ENCODE peak calls at places on chromosomes 11 and 22, in four cellular contexts. C, J, W and R are unnamed samples.
A peak's percentile ranks its signal among the peaks of the same experiment; 100 is the strongest.

GRCh38 chr11:68380786-68381622 is 68.6 kb downstream of the LRP5 start:
- DNase-seq in J (no peak), C (no peak), W (no peak), R (no peak)

GRCh38 chr11:32333335-32333991 is 101.9 kb downstream of the WT1 start:
- DNase-seq in C (peak; percentile 66), J (peak; percentile 91), W (peak; percentile 77), R (peak; percentile 80)

GRCh38 chr11:123682976-123683375 is 28.6 kb upstream of the SCN3B start:
- DNase-seq in C (no peak), W (no peak), J (no peak), R (no peak)

GRCh38 chr22:31040542-31041398 is 40.3 kb upstream of the SMTN start:
- DNase-seq in C (no peak), W (no peak), J (no peak), R (no peak)

GRCh38 chr22:35476341-35476740 is 64.3 kb upstream of the RASD2 start:
- DNase-seq in W (no peak), J (no peak), C (no peak), R (no peak)

GRCh38 chr11:19953342-19953741 is 206.9 kb downstream of the DBX1 start:
- DNase-seq in W (no peak), C (no peak), J (peak; percentile 94), R (no peak)

GRCh38 chr22:20456722-20457076 is 19.1 kb upstream of the SCARF2 start:
- DNase-seq in J (no peak), C (no peak), W (no peak), R (no peak)

GRCh38 chr22:30036656-30037055 is 43.6 kb upstream of the HORMAD2 start:
- DNase-seq in J (no peak), C (no peak), W (no peak), R (no peak)

GRCh38 chr11:125175896-125176575 is 11.5 kb downstream of the PKNOX2 start:
- DNase-seq in J (no peak), W (no peak), C (no peak), R (no peak)

GRCh38 chr11:11567862-11568650 is 53.7 kb downstream of the GALNT18 start:
- DNase-seq in C (no peak), J (no peak), W (no peak), R (peak; percentile 55)

GRCh38 chr22:39149915-39150847 is 2.3 kb downstream of the CBX7 start:
- DNase-seq in J (peak; percentile 77), W (no peak), C (no peak), R (no peak)

GRCh38 chr11:118437736-118438125 is 1.4 kb downstream of the KMT2A start:
- DNase-seq in C (peak; percentile 69), W (peak; percentile 63), J (no peak), R (peak; percentile 17)

GRCh38 chr11:62747475-62748160 is 6.3 kb downstream of the ZBTB3 start:
- DNase-seq in J (no peak), C (no peak), W (no peak), R (no peak)

GRCh38 chr11:68495872-68496271 is 35.3 kb downstream of the PPP6R3 start:
- DNase-seq in C (no peak), W (no peak), J (no peak), R (no peak)

GRCh38 chr11:78420796-78421209 is 3.2 kb upstream of the GAB2 start:
- DNase-seq in W (no peak), C (no peak), J (no peak), R (peak; percentile 94)

GRCh38 chr11:84719935-84720577 is 907.1 kb downstream of the DLG2 start:
- DNase-seq in J (peak; percentile 84), C (no peak), W (peak; percentile 17), R (no peak)

GRCh38 chr11:94201004-94201465 is 72.4 kb downstream of the PANX1 start:
- DNase-seq in W (no peak), C (no peak), J (no peak), R (no peak)

GRCh38 chr11:12696911-12697581 is 22.8 kb downstream of the TEAD1 start:
- DNase-seq in W (no peak), J (peak; percentile 50), C (no peak), R (no peak)

GRCh38 chr22:46057762-46058420 is 80.9 kb upstream of the WNT7B start:
- DNase-seq in J (peak; percentile 21), W (no peak), C (no peak), R (peak; percentile 64)

GRCh38 chr11:1568451-1568911 is 3.6 kb downstream of the DUSP8 start:
- DNase-seq in W (peak; percentile 20), C (peak; percentile 46), J (peak; percentile 96), R (no peak)

GRCh38 chr22:29626497-29627195 is 23.2 kb downstream of the NF2 start:
- DNase-seq in W (no peak), J (no peak), C (no peak), R (no peak)

GRCh38 chr11:19344661-19345518 is 104.1 kb upstream of the E2F8 start:
- DNase-seq in C (peak; percentile 38), W (peak; percentile 29), J (peak; percentile 94), R (no peak)

GRCh38 chr22:44366372-44367310 is 53.9 kb upstream of the SHISAL1 start:
- DNase-seq in J (peak; percentile 28), C (no peak), W (no peak), R (no peak)

GRCh38 chr11:68932933-68933577 is 29.4 kb downstream of the IGHMBP2 start:
- DNase-seq in J (no peak), C (no peak), W (no peak), R (no peak)

GRCh38 chr11:67465190-67465522 is 3.9 kb downstream of the TMEM134 start:
- DNase-seq in J (no peak), W (peak; percentile 37), C (no peak), R (no peak)

GRCh38 chr11:128471138-128471661 is 116.2 kb downstream of the ETS1 start:
- DNase-seq in C (no peak), W (no peak), J (no peak), R (no peak)

GRCh38 chr11:120254788-120255518 is 15.0 kb downstream of the POU2F3 start:
- DNase-seq in J (no peak), W (no peak), C (no peak), R (no peak)

GRCh38 chr11:5688482-5688881 is 1.1 kb upstream of the TRIM22 start:
- DNase-seq in J (no peak), C (no peak), W (no peak), R (no peak)

GRCh38 chr11:18005376-18006129 is 7.3 kb downstream of the SERGEF start:
- DNase-seq in J (no peak), W (no peak), C (no peak), R (no peak)

GRCh38 chr11:89293966-89294679 is 116.4 kb downstream of the TYR start:
- DNase-seq in W (no peak), C (no peak), J (peak; percentile 81), R (no peak)

GRCh38 chr11:124409906-124410305 is 11.1 kb upstream of the OR8B3 start:
- DNase-seq in W (no peak), J (no peak), C (no peak), R (no peak)

GRCh38 chr22:48612077-48612995 is 1215.3 kb downstream of the BRD1 start:
- DNase-seq in J (no peak), C (no peak), W (no peak), R (no peak)
- H3K9me3 ChIP-seq in J (no peaks in the 10 kb centered on the region), C (no peaks in the 10 kb centered on the region), W (no peaks in the 10 kb centered on the region), R (no peaks in the 10 kb centered on the region)

GRCh38 chr22:48937032-48937639 is 890.5 kb downstream of the BRD1 start:
- DNase-seq in J (peak; percentile 19), C (no peak), W (peak; percentile 4), R (no peak)

GRCh38 chr22:48940266-48940987 is 887.2 kb downstream of the BRD1 start:
- DNase-seq in J (peak; percentile 27), W (peak; percentile 4), C (no peak), R (no peak)

GRCh38 chr22:48939441-48940265 is 888.0 kb downstream of the BRD1 start:
- DNase-seq in W (peak; percentile 10), J (peak; percentile 33), C (no peak), R (no peak)

GRCh38 chr22:48936391-48936790 is 891.3 kb downstream of the BRD1 start:
- DNase-seq in W (peak; percentile 4), J (peak; percentile 26), C (no peak), R (no peak)

GRCh38 chr22:48938741-48939140 is 888.9 kb downstream of the BRD1 start:
- DNase-seq in C (no peak), W (peak; percentile 2), J (peak; percentile 25), R (no peak)
- H3K9me3 ChIP-seq in C (no peaks in the 10 kb centered on the region), W (no peaks in the 10 kb centered on the region), J (peaks cover 21% of the 10 kb centered on the region), R (peaks cover 2% of the 10 kb centered on the region)

GRCh38 chr22:48710410-48710809 is 1117.3 kb downstream of the BRD1 start:
- DNase-seq in C (no peak), W (no peak), J (no peak), R (no peak)

GRCh38 chr22:48711669-48712068 is 1116.0 kb downstream of the BRD1 start:
- DNase-seq in J (no peak), C (no peak), W (no peak), R (no peak)

GRCh38 chr22:48712558-48712957 is 1115.1 kb downstream of the BRD1 start:
- DNase-seq in W (no peak), J (peak; percentile 32), C (no peak), R (no peak)

GRCh38 chr22:48709976-48710375 is 1117.7 kb downstream of the BRD1 start:
- DNase-seq in W (no peak), J (no peak), C (no peak), R (no peak)

GRCh38 chr22:48711031-48711431 is 1116.6 kb downstream of the BRD1 start:
- DNase-seq in C (no peak), J (no peak), W (no peak), R (no peak)
- H3K9me3 ChIP-seq in C (no peaks in the 10 kb centered on the region), J (peaks cover 6% of the 10 kb centered on the region), W (no peaks in the 10 kb centered on the region), R (no peaks in the 10 kb centered on the region)

GRCh38 chr22:47445212-47445611 is 682.8 kb downstream of the TBC1D22A start:
- DNase-seq in W (peak; percentile 5), J (no peak), C (no peak), R (no peak)

GRCh38 chr22:47445716-47446290 is 683.4 kb downstream of the TBC1D22A start:
- DNase-seq in W (no peak), C (no peak), J (no peak), R (no peak)

GRCh38 chr22:47442821-47443220 is 680.4 kb downstream of the TBC1D22A start:
- DNase-seq in J (no peak), C (no peak), W (peak; percentile 3), R (no peak)

GRCh38 chr22:47444746-47445065 is 682.3 kb downstream of the TBC1D22A start:
- DNase-seq in J (no peak), C (no peak), W (peak; percentile 5), R (no peak)

DNA sequence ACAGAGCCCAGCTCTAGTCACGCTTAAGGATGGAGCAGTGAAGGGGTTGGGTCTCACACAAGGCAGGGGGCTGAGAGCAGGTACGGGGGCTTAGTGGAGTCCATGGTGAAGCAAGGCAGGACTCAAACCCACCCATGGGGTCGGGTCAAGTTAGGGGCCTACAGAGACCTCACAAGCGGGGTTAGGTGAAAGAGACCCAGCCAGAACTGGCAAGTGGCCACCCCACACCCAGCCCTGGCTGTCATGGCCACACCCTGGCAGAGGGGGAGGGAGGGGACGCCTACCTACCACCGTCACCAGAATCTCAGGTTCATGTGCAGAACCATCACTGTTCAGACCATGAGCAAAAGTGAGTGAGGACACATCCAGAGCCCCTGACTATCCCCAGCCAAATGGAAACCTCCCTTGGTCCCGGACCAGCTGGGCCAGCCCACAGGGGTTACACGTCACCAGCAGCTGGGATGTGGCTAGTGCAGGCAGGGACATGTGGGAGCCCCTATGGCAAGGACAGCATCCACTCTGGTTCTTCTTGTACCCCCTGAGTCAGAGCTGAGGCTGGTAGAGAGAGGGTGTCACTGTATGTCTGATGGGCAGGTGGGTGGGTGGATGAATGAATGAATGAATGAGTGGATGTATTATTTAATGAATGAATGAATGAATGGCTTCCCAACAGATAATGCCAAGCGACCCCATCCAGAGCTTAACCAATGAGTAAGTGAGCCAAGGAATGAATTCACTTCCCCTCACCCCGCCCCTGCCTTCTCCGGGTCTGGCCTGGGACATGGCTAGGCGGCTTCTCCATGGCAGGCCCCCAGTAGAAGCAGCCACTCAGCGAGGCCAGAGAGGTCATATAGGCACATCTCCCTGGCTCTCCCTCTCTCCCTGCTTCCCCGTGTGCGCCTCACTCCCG is 681.6 kb downstream of the TBC1D22A start:
- DNase-seq in J (no peak), W (peak; percentile 9), C (no peak), R (no peak)
- H3K9me3 ChIP-seq in J (peaks cover 62% of the 10 kb centered on the region), W (no peaks in the 10 kb centered on the region), C (no peaks in the 10 kb centered on the region), R (no peaks in the 10 kb centered on the region)